ENCODE peak calls at places on chromosomes 16 and 17, in six cellular contexts. E, N, H, P, K and F are unnamed samples.

GRCh38 chr17:63529711-63530556 is 6.8 kb downstream of the KCNH6 start:
- DNase-seq in H (no peak), E (no peak), P (no peak), N (no peak), K (no peak), F (no peak)

GRCh38 chr16:16867994-16868393 is 489.1 kb downstream of the NPIPA7 start:
- DNase-seq in E (no peak), P (no peak), K (no peak), N (peak), H (no peak), F (peak)

GRCh38 chr17:54282886-54283285 is 460.2 kb downstream of the KIF2B start:
- DNase-seq in P (no peak), E (no peak), H (no peak), K (no peak), N (no peak), F (no peak)

GRCh38 chr17:7831233-7831632 is 2.8 kb upstream of the KDM6B start:
- DNase-seq in N (no peak), P (no peak), K (no peak), H (no peak), E (no peak), F (no peak)

GRCh38 chr16:4362476-4363250 is 9.0 kb upstream of the VASN start:
- DNase-seq in N (no peak), K (no peak), E (no peak), P (no peak), H (no peak), F (no peak)

GRCh38 chr16:16138034-16138635 is 85.2 kb downstream of the ABCC6 start:
- DNase-seq in E (no peak), P (no peak), K (no peak), H (no peak), N (no peak), F (no peak)

GRCh38 chr16:84597518-84598390 is 20.1 kb downstream of the COTL1 start:
- DNase-seq in E (no peak), K (no peak), N (no peak), H (no peak), P (no peak), F (no peak)

GRCh38 chr17:54945246-54945645 is 23.2 kb downstream of the COX11 start:
- DNase-seq in N (no peak), H (no peak), E (no peak), K (no peak), P (no peak), F (no peak)

GRCh38 chr17:32445075-32445427 is 741 bp downstream of the PSMD11 start:
- DNase-seq in E (peak), N (peak), P (peak), H (no peak), K (peak), F (no peak)

GRCh38 chr16:28092721-28093382 is 29.3 kb upstream of the GSG1L start:
- DNase-seq in N (peak), P (peak), E (no peak), H (peak), K (no peak), F (no peak)

GRCh38 chr16:35480361-35480760 is 2020.9 kb downstream of the TP53TG3F start:
- DNase-seq in K (no peak), P (no peak), N (no peak), H (no peak), E (no peak), F (no peak)

GRCh38 chr17:81960130-81960958 is 643 bp downstream of the NOTUM start:
- DNase-seq in E (no peak), K (no peak), N (peak), P (peak), H (no peak), F (no peak)

GRCh38 chr16:65315004-65315398 is 193.1 kb upstream of the CDH11 start:
- DNase-seq in N (no peak), E (no peak), K (no peak), P (no peak), H (no peak), F (no peak)

GRCh38 chr17:63821809-63822208 is 5.4 kb upstream of the PSMC5 start:
- DNase-seq in K (no peak), E (no peak), P (no peak), N (no peak), H (no peak), F (no peak)

GRCh38 chr16:85423631-85424030 is 189.5 kb upstream of the GSE1 start:
- DNase-seq in N (no peak), P (no peak), K (no peak), H (no peak), E (no peak), F (no peak)

GRCh38 chr16:53549970-53550406 is 47.0 kb upstream of the AKTIP start:
- DNase-seq in H (peak), K (peak), P (peak), E (peak), N (peak), F (peak)

GRCh38 chr16:17470002-17470870 is 524 bp downstream of the XYLT1 start:
- DNase-seq in E (no peak), H (no peak), P (peak), N (no peak), K (no peak), F (no peak)

GRCh38 chr16:27432600-27432957 is 30.6 kb downstream of the IL21R start:
- DNase-seq in N (peak), K (peak), H (no peak), E (peak), P (peak), F (no peak)

GRCh38 chr17:44581868-44582267 is 24.6 kb downstream of the FZD2 start:
- DNase-seq in P (no peak), H (no peak), N (no peak), E (no peak), K (no peak), F (no peak)

GRCh38 chr16:8854298-8854948 is 14.4 kb downstream of the CARHSP1 start:
- DNase-seq in P (no peak), K (no peak), H (no peak), E (no peak), N (no peak), F (no peak)

GRCh38 chr17:60388742-60389141 is 3.2 kb downstream of the USP32 start:
- DNase-seq in E (no peak), H (no peak), P (peak), K (no peak), N (peak), F (no peak)

GRCh38 chr17:46191332-46192210 is 1.7 kb downstream of the KANSL1 start:
- DNase-seq in N (peak), E (no peak), K (peak), P (peak), H (no peak), F (peak)
- H2BK5ac ChIP-seq in N (no peak), E (peak), K (no peak), P (peak), H (peak), F (no peak)

DNA sequence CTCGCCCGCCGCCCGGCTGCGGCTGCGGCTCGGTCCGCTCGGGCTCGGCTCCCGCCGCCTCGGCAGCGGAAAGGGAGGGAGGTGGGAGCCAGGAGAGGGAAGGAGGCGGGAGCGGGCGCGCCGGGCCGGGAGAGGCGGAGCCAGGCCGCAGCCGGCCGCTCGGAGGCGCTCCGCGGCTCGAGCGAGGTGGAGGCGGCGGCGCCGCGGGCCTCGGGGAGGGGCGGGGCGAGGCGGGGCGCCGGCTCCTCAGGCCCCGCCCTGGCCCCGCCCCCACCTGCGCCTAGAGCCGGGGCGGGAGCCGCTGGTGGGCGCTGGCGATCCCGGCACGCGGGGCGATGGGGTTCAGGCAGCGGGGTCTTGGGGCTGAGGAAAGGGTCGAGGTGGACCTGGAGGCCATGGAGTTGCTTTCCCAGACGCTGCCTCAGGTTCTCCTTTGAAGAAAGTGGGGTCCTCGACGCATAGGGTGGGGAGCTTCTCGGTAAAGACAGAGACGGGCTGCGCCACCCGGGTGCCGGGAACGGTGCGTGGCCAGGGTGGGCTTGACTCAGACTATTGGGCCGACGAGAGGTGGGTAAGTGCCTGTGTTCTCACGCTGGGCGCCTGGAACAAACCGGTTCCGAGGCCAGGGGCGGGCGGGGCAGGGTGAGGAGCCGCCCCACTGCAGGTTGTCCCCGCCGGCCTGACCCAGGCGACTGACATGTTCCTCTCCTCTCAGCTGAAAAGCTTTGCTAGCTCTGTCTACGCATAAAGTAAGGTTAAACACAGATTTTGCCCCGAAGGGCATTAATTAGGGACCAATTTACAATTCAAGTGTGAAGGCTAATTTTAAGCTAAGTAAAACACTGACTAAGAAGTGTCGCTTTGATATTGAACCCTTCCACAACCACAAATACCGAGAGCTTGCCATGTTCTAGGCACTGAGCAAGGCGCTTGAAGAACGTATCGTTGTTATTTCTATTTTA is at the start of gene CMTM4:
- DNase-seq in E (peak), N (peak), K (peak), P (peak), H (no peak), F (peak)
- H3K4me3 ChIP-seq in E (peak), N (peak), K (peak), P (peak), H (peak), F (peak)

DNA sequence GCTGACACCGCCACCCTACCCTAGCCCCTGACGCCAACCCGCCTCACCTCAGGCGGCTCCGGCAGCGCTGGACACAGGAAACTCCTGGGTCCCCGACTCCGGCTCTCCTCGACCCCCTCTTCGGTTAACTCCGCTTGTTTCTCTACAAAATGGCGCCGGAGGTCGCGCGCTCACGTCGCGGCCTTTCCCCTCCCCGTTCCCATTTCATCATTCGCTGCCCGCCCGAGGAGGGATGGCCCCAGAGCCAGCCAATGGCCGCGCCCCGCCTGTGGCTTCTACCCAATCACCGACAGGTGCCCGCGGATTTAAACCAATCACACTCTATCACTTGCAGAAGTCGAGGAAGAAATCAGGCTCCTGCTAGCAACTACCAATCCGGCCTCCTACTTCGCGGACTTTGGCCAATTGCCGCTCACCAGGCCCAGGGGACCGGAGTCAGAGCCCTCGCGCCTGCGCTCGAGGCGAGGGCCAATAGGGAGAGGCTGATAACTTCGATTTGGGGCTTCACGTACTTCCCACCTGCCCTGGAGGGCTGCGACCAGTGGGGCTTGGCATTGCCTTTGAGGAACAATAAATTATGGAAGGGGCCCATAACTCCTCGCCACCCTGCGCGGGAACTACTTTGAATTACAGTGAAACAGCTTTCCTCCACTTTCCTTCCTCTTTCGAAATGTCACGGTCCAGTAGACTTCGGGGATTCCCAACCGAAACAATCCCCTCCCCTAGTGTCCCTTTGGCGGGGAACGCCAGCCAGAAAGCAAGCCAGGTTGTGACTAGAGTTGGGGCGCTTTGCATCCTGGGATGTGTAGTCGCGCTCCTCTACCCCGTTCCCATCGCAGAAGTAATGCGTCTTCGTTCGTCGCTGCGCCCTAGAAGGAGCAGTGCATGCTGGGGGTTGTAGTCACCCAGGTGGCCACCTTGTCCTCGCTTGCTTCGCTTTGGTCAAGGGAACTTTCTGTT is at the start of gene CNOT1:
- DNase-seq in H (peak), N (peak), P (peak), K (peak), E (peak), F (peak)
- H2BK5ac ChIP-seq in H (peak), N (peak), P (peak), K (peak), E (peak), F (peak)

GRCh38 chr17:43341705-43342600 is 56.8 kb upstream of the ARL4D start:
- DNase-seq in K (peak), N (no peak), H (no peak), E (peak), P (no peak), F (no peak)
- H3K4me3 ChIP-seq in K (peak), N (no peak), H (no peak), E (no peak), P (no peak), F (no peak)

GRCh38 chr17:79922161-79922569 is 82.9 kb upstream of the CBX4 start:
- DNase-seq in P (no peak), N (no peak), K (no peak), E (no peak), H (no peak), F (no peak)
- H2BK5ac ChIP-seq in P (no peak), N (no peak), K (no peak), E (no peak), H (no peak), F (peak)

GRCh38 chr17:4856937-4857314 is 23.8 kb downstream of the MINK1 start:
- DNase-seq in H (no peak), K (no peak), P (no peak), E (no peak), N (no peak), F (no peak)

GRCh38 chr17:4860651-4861050 is 27.5 kb downstream of the MINK1 start:
- DNase-seq in H (no peak), N (no peak), K (no peak), P (no peak), E (no peak), F (no peak)

GRCh38 chr17:4858068-4858879 is 25.1 kb downstream of the MINK1 start:
- DNase-seq in N (peak), K (no peak), H (no peak), P (no peak), E (no peak), F (peak)

GRCh38 chr17:4859816-4860625 is 26.9 kb downstream of the MINK1 start:
- DNase-seq in P (no peak), E (no peak), H (no peak), K (no peak), N (no peak), F (no peak)

DNA sequence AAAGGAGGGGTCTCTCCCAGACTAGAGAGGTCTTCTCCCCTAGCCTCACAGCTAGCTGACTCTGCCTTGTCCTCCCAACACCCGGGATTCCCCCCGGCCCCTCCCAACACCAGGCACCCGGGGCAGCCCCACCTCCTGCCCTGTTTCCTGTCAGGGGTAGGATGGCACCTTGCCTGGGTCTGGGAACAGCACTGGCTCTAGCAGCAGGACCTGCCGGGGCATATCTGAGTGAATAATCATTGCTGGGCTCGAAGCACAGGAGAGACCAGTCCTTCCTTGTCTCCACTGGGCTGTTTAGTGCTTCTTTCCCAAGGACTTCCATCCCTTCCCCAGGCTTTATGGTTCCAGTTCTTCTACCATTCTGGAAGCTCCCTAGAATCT is 25.7 kb downstream of the MINK1 start:
- DNase-seq in E (peak), K (no peak), N (peak), P (no peak), H (no peak), F (no peak)
- H3K4me3 ChIP-seq in E (no peak), K (no peak), N (no peak), P (no peak), H (no peak), F (no peak)

DNA sequence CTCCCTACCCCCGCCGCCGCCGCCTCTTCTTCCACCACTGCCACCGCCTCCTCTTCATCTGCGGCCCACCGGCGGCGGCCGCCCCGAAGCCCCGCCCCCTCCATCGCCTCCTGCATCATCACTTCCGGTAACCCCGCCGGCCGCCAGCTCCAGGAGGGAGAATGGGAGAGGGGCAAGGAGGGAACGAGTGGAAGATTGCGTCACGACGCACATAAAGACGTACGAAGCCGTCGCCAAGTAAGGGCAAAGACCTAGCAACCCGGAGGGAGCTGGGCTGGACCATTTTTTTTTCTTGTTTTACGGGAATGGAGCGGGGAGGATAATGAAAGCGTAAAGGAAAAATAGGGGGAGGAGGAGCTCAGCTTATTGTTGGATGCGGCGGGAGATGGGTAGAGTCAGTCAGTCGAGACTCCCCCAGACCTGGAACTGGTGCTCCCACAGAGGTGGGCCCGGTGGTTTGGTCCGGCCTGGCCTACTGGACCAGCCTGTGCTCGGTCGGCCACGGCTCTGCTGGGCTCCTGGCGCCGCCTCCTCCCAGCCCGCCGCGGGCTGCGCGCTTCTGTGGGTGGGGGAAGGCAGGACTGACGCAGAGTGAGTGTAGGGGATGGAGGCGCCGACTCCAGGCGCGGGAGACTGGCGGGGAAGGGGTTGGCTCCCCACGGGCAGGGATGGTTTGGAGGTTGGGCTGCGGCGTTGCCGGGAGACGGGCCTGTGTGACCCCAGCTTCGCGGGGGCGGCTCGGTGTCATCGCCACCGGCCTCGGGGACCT is at the start of the genes DCUN1D3 and LYRM1:
- DNase-seq in H (peak), E (peak), K (peak), P (peak), N (peak), F (peak)
- H2BK5ac ChIP-seq in H (peak), E (peak), K (peak), P (peak), N (peak), F (peak)

GRCh38 chr16:1042776-1043349 is 29.7 kb upstream of the SSTR5 start:
- DNase-seq in E (no peak), H (no peak), K (no peak), P (peak), N (no peak), F (no peak)
- H3K4me3 ChIP-seq in E (no peak), H (no peak), K (no peak), P (no peak), N (no peak), F (no peak)

DNA sequence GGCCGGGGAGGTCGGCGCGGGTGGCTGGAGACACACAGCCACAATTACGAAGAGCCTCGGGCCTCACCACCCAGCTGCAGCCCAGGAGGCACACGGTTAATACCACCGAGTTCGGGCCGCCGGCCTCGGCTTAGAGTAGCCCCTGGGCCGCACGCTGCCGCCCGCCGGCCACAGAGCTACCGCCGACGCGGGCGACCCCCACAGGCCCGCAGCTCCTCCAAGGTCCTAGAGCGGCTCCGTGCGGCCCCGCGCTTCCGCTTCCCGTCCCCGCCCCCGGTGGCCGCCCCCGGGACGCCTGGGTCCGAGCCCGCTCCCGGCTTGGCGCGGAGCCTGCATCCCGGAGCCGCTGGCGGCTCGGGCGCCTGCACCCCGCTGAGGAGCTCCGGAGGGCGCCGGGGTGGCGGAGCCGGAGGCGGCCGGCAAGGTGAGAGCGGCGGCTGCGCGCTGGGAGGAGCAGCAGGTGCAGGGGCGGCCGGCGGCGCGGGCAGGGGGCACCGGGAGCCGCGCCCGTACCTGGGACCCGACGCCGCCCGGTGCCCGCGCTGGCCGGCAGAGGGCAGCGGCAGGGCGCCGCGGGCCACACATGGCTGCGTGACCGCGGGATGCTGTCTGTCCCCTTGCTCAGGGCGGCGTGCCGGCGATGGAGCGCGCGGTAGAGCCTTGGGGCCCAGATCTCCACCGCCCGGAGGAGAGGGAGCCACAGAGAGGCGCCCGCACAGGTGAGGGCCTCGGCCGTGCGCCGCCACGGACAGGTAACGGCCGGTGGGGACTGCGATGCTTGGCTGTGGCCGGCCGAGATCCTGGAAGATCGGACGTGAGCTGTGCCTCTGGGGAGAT is at the start of gene ZNF48:
- DNase-seq in N (peak), H (no peak), E (peak), K (peak), P (peak), F (peak)
- H2BK5ac ChIP-seq in N (peak), H (peak), E (peak), K (no peak), P (peak), F (peak)

DNA sequence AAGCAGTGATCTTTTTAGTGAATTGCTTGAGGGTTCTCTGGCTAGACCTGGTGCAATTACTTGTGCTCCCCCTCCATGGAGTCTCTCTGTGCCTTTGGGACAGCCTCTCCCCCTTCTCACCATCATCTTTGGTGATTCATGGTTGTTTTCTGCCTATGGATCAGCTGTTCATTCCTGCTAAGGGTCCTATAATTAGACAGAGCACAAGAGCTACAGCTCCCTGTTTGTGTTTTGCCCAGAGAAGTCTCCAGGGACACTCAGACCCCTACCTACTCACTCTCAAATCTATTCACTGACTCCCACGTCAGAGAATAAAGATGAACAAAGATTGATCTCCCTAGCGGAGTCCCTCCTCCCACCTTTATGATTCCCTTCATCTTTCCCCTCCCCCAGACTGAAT is 21.1 kb downstream of the ANKFN1 start:
- DNase-seq in P (no peak), E (no peak), H (no peak), N (no peak), K (peak), F (no peak)
- H3K4me3 ChIP-seq in P (no peak), E (no peak), H (no peak), N (no peak), K (no peak), F (no peak)